ENCODE peak calls at places on chromosomes 7 and 10, in eight cellular contexts. One of them, this sample, is unnamed.

GRCh38 chr7:47326220-47326619 is 255.7 kb downstream of the TNS3 start:
- DNase-seq in GM20000: no peak
- DNase-seq in stimulated activated naive CD4-positive, alpha-beta T cell: no peak
- DNase-seq in osteoblast: peak
- DNase-seq in glomerular endothelial cell: no peak
- DNase-seq in IMR-90: peak
- DNase-seq in activated effector memory CD4-positive, alpha-beta T cell treated with anti-CD3 and anti-CD28 coated beads, Interleukin-2, amount 50 U/mL, for 16 hours: no peak
- DNase-seq in CD8-positive, alpha-beta memory T cell: no peak
- DNase-seq in this sample: no peak

GRCh38 chr10:104351919-104352318 is 1.7 kb upstream of the CFAP58 start:
- DNase-seq in IMR-90: no peak
- DNase-seq in CD8-positive, alpha-beta memory T cell: no peak
- DNase-seq in GM20000: no peak
- DNase-seq in stimulated activated naive CD4-positive, alpha-beta T cell: no peak
- DNase-seq in activated effector memory CD4-positive, alpha-beta T cell treated with anti-CD3 and anti-CD28 coated beads, Interleukin-2, amount 50 U/mL, for 16 hours: no peak
- DNase-seq in glomerular endothelial cell: no peak
- DNase-seq in osteoblast: no peak
- DNase-seq in this sample: no peak

GRCh38 chr10:124498071-124498470 is 36.4 kb downstream of the LHPP start:
- DNase-seq in osteoblast: no peak
- DNase-seq in GM20000: no peak
- DNase-seq in IMR-90: no peak
- DNase-seq in glomerular endothelial cell: no peak
- DNase-seq in stimulated activated naive CD4-positive, alpha-beta T cell: no peak
- DNase-seq in activated effector memory CD4-positive, alpha-beta T cell treated with anti-CD3 and anti-CD28 coated beads, Interleukin-2, amount 50 U/mL, for 16 hours: no peak
- DNase-seq in CD8-positive, alpha-beta memory T cell: no peak
- DNase-seq in this sample: no peak

GRCh38 chr7:27346531-27347260 is 104.1 kb downstream of the EVX1 start:
- DNase-seq in osteoblast: peak
- DNase-seq in GM20000: no peak
- DNase-seq in stimulated activated naive CD4-positive, alpha-beta T cell: no peak
- DNase-seq in CD8-positive, alpha-beta memory T cell: no peak
- DNase-seq in activated effector memory CD4-positive, alpha-beta T cell treated with anti-CD3 and anti-CD28 coated beads, Interleukin-2, amount 50 U/mL, for 16 hours: no peak
- DNase-seq in IMR-90: peak
- DNase-seq in glomerular endothelial cell: no peak
- DNase-seq in this sample: no peak

GRCh38 chr7:44977304-44977858 is 1.4 kb downstream of the MYO1G start:
- DNase-seq in glomerular endothelial cell: no peak
- DNase-seq in osteoblast: no peak
- DNase-seq in stimulated activated naive CD4-positive, alpha-beta T cell: peak
- DNase-seq in CD8-positive, alpha-beta memory T cell: peak
- DNase-seq in GM20000: peak
- DNase-seq in activated effector memory CD4-positive, alpha-beta T cell treated with anti-CD3 and anti-CD28 coated beads, Interleukin-2, amount 50 U/mL, for 16 hours: peak
- DNase-seq in IMR-90: no peak
- DNase-seq in this sample: peak

GRCh38 chr7:45215611-45216062 is 58.0 kb downstream of the RAMP3 start:
- DNase-seq in osteoblast: no peak
- DNase-seq in GM20000: no peak
- DNase-seq in CD8-positive, alpha-beta memory T cell: no peak
- DNase-seq in IMR-90: no peak
- DNase-seq in glomerular endothelial cell: no peak
- DNase-seq in stimulated activated naive CD4-positive, alpha-beta T cell: no peak
- DNase-seq in activated effector memory CD4-positive, alpha-beta T cell treated with anti-CD3 and anti-CD28 coated beads, Interleukin-2, amount 50 U/mL, for 16 hours: no peak
- DNase-seq in this sample: no peak

GRCh38 chr7:84207025-84207424 is 12.4 kb upstream of the SEMA3A start:
- DNase-seq in stimulated activated naive CD4-positive, alpha-beta T cell: no peak
- DNase-seq in osteoblast: no peak
- DNase-seq in GM20000: no peak
- DNase-seq in glomerular endothelial cell: no peak
- DNase-seq in CD8-positive, alpha-beta memory T cell: no peak
- DNase-seq in IMR-90: no peak
- DNase-seq in activated effector memory CD4-positive, alpha-beta T cell treated with anti-CD3 and anti-CD28 coated beads, Interleukin-2, amount 50 U/mL, for 16 hours: no peak
- DNase-seq in this sample: no peak

GRCh38 chr7:115516341-115516740 is 514.2 kb downstream of the TFEC start:
- DNase-seq in osteoblast: no peak
- DNase-seq in stimulated activated naive CD4-positive, alpha-beta T cell: no peak
- DNase-seq in IMR-90: no peak
- DNase-seq in GM20000: no peak
- DNase-seq in CD8-positive, alpha-beta memory T cell: no peak
- DNase-seq in activated effector memory CD4-positive, alpha-beta T cell treated with anti-CD3 and anti-CD28 coated beads, Interleukin-2, amount 50 U/mL, for 16 hours: no peak
- DNase-seq in glomerular endothelial cell: no peak
- DNase-seq in this sample: no peak

GRCh38 chr7:118214051-118214832 is 10.3 kb upstream of the ANKRD7 start:
- DNase-seq in stimulated activated naive CD4-positive, alpha-beta T cell: peak
- DNase-seq in osteoblast: peak
- DNase-seq in activated effector memory CD4-positive, alpha-beta T cell treated with anti-CD3 and anti-CD28 coated beads, Interleukin-2, amount 50 U/mL, for 16 hours: peak
- DNase-seq in IMR-90: peak
- DNase-seq in GM20000: peak
- DNase-seq in CD8-positive, alpha-beta memory T cell: peak
- DNase-seq in glomerular endothelial cell: no peak
- DNase-seq in this sample: peak

GRCh38 chr10:31929986-31930675 is 1.5 kb upstream of the ARHGAP12 start:
- DNase-seq in activated effector memory CD4-positive, alpha-beta T cell treated with anti-CD3 and anti-CD28 coated beads, Interleukin-2, amount 50 U/mL, for 16 hours: no peak
- DNase-seq in stimulated activated naive CD4-positive, alpha-beta T cell: no peak
- DNase-seq in glomerular endothelial cell: no peak
- DNase-seq in IMR-90: no peak
- DNase-seq in CD8-positive, alpha-beta memory T cell: peak
- DNase-seq in osteoblast: peak
- DNase-seq in GM20000: peak
- DNase-seq in this sample: no peak

GRCh38 chr10:79155301-79156081 is 86.7 kb downstream of the ZMIZ1 start:
- DNase-seq in activated effector memory CD4-positive, alpha-beta T cell treated with anti-CD3 and anti-CD28 coated beads, Interleukin-2, amount 50 U/mL, for 16 hours: no peak
- DNase-seq in osteoblast: no peak
- DNase-seq in CD8-positive, alpha-beta memory T cell: no peak
- DNase-seq in GM20000: no peak
- DNase-seq in glomerular endothelial cell: no peak
- DNase-seq in IMR-90: peak
- DNase-seq in stimulated activated naive CD4-positive, alpha-beta T cell: no peak
- DNase-seq in this sample: peak

GRCh38 chr10:59757966-59758365 is 4.7 kb upstream of the MRLN start:
- DNase-seq in IMR-90: peak
- DNase-seq in stimulated activated naive CD4-positive, alpha-beta T cell: no peak
- DNase-seq in GM20000: no peak
- DNase-seq in activated effector memory CD4-positive, alpha-beta T cell treated with anti-CD3 and anti-CD28 coated beads, Interleukin-2, amount 50 U/mL, for 16 hours: no peak
- DNase-seq in osteoblast: no peak
- DNase-seq in CD8-positive, alpha-beta memory T cell: no peak
- DNase-seq in glomerular endothelial cell: no peak
- DNase-seq in this sample: no peak

GRCh38 chr10:34514290-34514689 is 300.8 kb downstream of the PARD3 start:
- DNase-seq in GM20000: no peak
- DNase-seq in activated effector memory CD4-positive, alpha-beta T cell treated with anti-CD3 and anti-CD28 coated beads, Interleukin-2, amount 50 U/mL, for 16 hours: no peak
- DNase-seq in IMR-90: no peak
- DNase-seq in CD8-positive, alpha-beta memory T cell: no peak
- DNase-seq in osteoblast: no peak
- DNase-seq in stimulated activated naive CD4-positive, alpha-beta T cell: no peak
- DNase-seq in glomerular endothelial cell: no peak
- DNase-seq in this sample: no peak

GRCh38 chr7:131424219-131424822 is 96.6 kb downstream of the MKLN1 start:
- DNase-seq in CD8-positive, alpha-beta memory T cell: peak
- DNase-seq in GM20000: peak
- DNase-seq in activated effector memory CD4-positive, alpha-beta T cell treated with anti-CD3 and anti-CD28 coated beads, Interleukin-2, amount 50 U/mL, for 16 hours: no peak
- DNase-seq in IMR-90: peak
- DNase-seq in osteoblast: no peak
- DNase-seq in glomerular endothelial cell: peak
- DNase-seq in stimulated activated naive CD4-positive, alpha-beta T cell: no peak
- DNase-seq in this sample: no peak

GRCh38 chr10:126902157-126902556 is 3.1 kb upstream of the DOCK1 start:
- DNase-seq in CD8-positive, alpha-beta memory T cell: no peak
- DNase-seq in stimulated activated naive CD4-positive, alpha-beta T cell: no peak
- DNase-seq in glomerular endothelial cell: no peak
- DNase-seq in osteoblast: peak
- DNase-seq in activated effector memory CD4-positive, alpha-beta T cell treated with anti-CD3 and anti-CD28 coated beads, Interleukin-2, amount 50 U/mL, for 16 hours: no peak
- DNase-seq in GM20000: no peak
- DNase-seq in IMR-90: peak
- DNase-seq in this sample: peak

GRCh38 chr7:39615350-39615975 is 7.9 kb upstream of the RALA start:
- DNase-seq in GM20000: no peak
- DNase-seq in stimulated activated naive CD4-positive, alpha-beta T cell: no peak
- DNase-seq in osteoblast: no peak
- DNase-seq in glomerular endothelial cell: no peak
- DNase-seq in activated effector memory CD4-positive, alpha-beta T cell treated with anti-CD3 and anti-CD28 coated beads, Interleukin-2, amount 50 U/mL, for 16 hours: no peak
- DNase-seq in CD8-positive, alpha-beta memory T cell: no peak
- DNase-seq in IMR-90: no peak
- DNase-seq in this sample: no peak

GRCh38 chr10:67665491-67665890 is 30.5 kb downstream of the CTNNA3 start:
- DNase-seq in glomerular endothelial cell: no peak
- DNase-seq in GM20000: no peak
- DNase-seq in IMR-90: no peak
- DNase-seq in CD8-positive, alpha-beta memory T cell: no peak
- DNase-seq in activated effector memory CD4-positive, alpha-beta T cell treated with anti-CD3 and anti-CD28 coated beads, Interleukin-2, amount 50 U/mL, for 16 hours: no peak
- DNase-seq in stimulated activated naive CD4-positive, alpha-beta T cell: no peak
- DNase-seq in osteoblast: no peak
- DNase-seq in this sample: no peak

GRCh38 chr10:9305018-9305655 is 1250.6 kb downstream of the GATA3 start:
- DNase-seq in CD8-positive, alpha-beta memory T cell: no peak
- DNase-seq in activated effector memory CD4-positive, alpha-beta T cell treated with anti-CD3 and anti-CD28 coated beads, Interleukin-2, amount 50 U/mL, for 16 hours: no peak
- DNase-seq in GM20000: no peak
- DNase-seq in osteoblast: no peak
- DNase-seq in IMR-90: peak
- DNase-seq in stimulated activated naive CD4-positive, alpha-beta T cell: no peak
- DNase-seq in glomerular endothelial cell: no peak
- DNase-seq in this sample: no peak